ENCODE peak calls at places on chromosomes 12 and 14, in seven cellular contexts. R is heart right ventricle, D is AG10803, P is BJ, I is IMR-90, J is adipocyte, C is OCI-LY7. A is an unnamed sample.

GRCh38 chr14:92726135-92726932 is 22.1 kb downstream of the LGMN start:
- DNase-seq in P (no peak), I (peak), R (peak), D (peak), C (no peak), J (peak), A (peak)

GRCh38 chr14:43803076-43803689 is 703.9 kb downstream of the FSCB start:
- DNase-seq in I (no peak), D (no peak), R (no peak), P (no peak), J (no peak), C (no peak), A (no peak)

GRCh38 chr12:113116875-113117274 is 18.7 kb downstream of the RASAL1 start:
- DNase-seq in J (no peak), P (no peak), C (no peak), I (no peak), R (no peak), D (no peak), A (no peak)

GRCh38 chr12:83046019-83046418 is 359.3 kb downstream of the TMTC2 start:
- DNase-seq in J (no peak), I (no peak), D (peak), P (no peak), R (no peak), C (no peak), A (no peak)

GRCh38 chr12:65556676-65557424 is 267.4 kb upstream of the HMGA2 start:
- DNase-seq in I (peak), D (peak), J (peak), P (no peak), C (peak), R (peak), A (no peak)

GRCh38 chr14:100219126-100219785 is 19.7 kb upstream of the YY1 start:
- DNase-seq in J (no peak), P (no peak), D (no peak), R (no peak), C (no peak), I (peak), A (no peak)

GRCh38 chr14:92886337-92886736 is 36.6 kb upstream of the CHGA start:
- DNase-seq in P (no peak), J (no peak), C (no peak), R (no peak), I (no peak), D (no peak), A (no peak)

GRCh38 chr12:69998922-69999321 is 173.9 kb downstream of the MYRFL start:
- DNase-seq in P (no peak), J (no peak), C (no peak), R (no peak), I (no peak), D (no peak), A (no peak)

GRCh38 chr12:14774944-14775651 is 28.2 kb downstream of the WBP11 start:
- DNase-seq in R (peak), D (peak), C (peak), J (peak), I (peak), P (no peak), A (no peak)

GRCh38 chr12:130280226-130280625 is 57.5 kb upstream of the PIWIL1 start:
- DNase-seq in P (no peak), R (no peak), J (no peak), C (no peak), D (peak), I (no peak), A (no peak)

GRCh38 chr14:58118097-58118496 is 33.9 kb downstream of the ARMH4 start:
- DNase-seq in I (no peak), J (no peak), D (no peak), C (no peak), P (no peak), R (no peak), A (no peak)

GRCh38 chr12:28026701-28027100 is 54.2 kb upstream of the PTHLH start:
- DNase-seq in C (no peak), P (no peak), D (peak), I (no peak), J (no peak), R (no peak), A (no peak)

GRCh38 chr14:38616959-38617358 is 361.1 kb upstream of the CLEC14A start:
- DNase-seq in P (no peak), J (no peak), C (no peak), I (peak), D (peak), R (no peak), A (no peak)

GRCh38 chr12:44015333-44015941 is 179.6 kb downstream of the TMEM117 start:
- DNase-seq in D (peak), I (peak), R (no peak), J (peak), C (peak), P (peak), A (peak)

GRCh38 chr14:74275265-74275841 is 27.4 kb downstream of the ABCD4 start:
- DNase-seq in R (no peak), C (no peak), J (peak), D (peak), I (peak), P (no peak), A (no peak)

GRCh38 chr14:75254381-75254821 is 24.2 kb upstream of the FOS start:
- DNase-seq in C (no peak), D (no peak), I (no peak), J (no peak), R (no peak), P (no peak), A (no peak)

GRCh38 chr14:36941783-36942521 is 230.5 kb downstream of the SLC25A21 start:
- DNase-seq in I (peak), J (peak), R (peak), P (no peak), C (peak), D (peak), A (peak)

GRCh38 chr14:49971156-49972141 is 78.6 kb downstream of the ARF6 start:
- DNase-seq in P (no peak), I (peak), J (peak), C (peak), R (no peak), D (peak), A (no peak)

GRCh38 chr14:55754871-55755270 is 174.9 kb downstream of the KTN1 start:
- DNase-seq in D (no peak), J (no peak), R (no peak), I (no peak), P (no peak), C (no peak), A (no peak)

GRCh38 chr12:53995311-53996187 is 4.4 kb upstream of the HOXC9 start:
- DNase-seq in D (peak), J (no peak), R (no peak), I (no peak), C (no peak), P (no peak), A (no peak)

GRCh38 chr14:74574706-74575105 is 37.3 kb downstream of the LTBP2 start:
- DNase-seq in P (no peak), C (peak), R (no peak), I (peak), D (no peak), J (peak), A (no peak)

GRCh38 chr14:68510201-68510600 is 282.7 kb downstream of the ZFP36L1 start:
- DNase-seq in J (peak), D (peak), R (peak), P (peak), I (peak), C (no peak), A (no peak)

GRCh38 chr14:68585690-68586089 is 207.2 kb downstream of the ZFP36L1 start:
- DNase-seq in C (no peak), P (peak), R (no peak), D (peak), J (no peak), I (peak), A (no peak)

GRCh38 chr12:3951380-3952135 is 78.4 kb upstream of the PARP11 start:
- DNase-seq in C (no peak), R (no peak), P (no peak), I (no peak), D (no peak), J (no peak), A (no peak)

GRCh38 chr12:96907681-96908163 is 665 bp downstream of the NEDD1 start:
- DNase-seq in C (peak), I (peak), R (no peak), P (no peak), D (peak), J (peak), A (no peak)

GRCh38 chr12:76037130-76038105 is 5.8 kb upstream of the PHLDA1 start:
- DNase-seq in I (peak), D (peak), C (peak), R (no peak), P (no peak), J (peak), A (no peak)

GRCh38 chr14:68245146-68246073 is 425.8 kb downstream of the RAD51B start:
- DNase-seq in D (no peak), C (no peak), I (peak), P (no peak), J (peak), R (no peak), A (no peak)

GRCh38 chr12:125549836-125550235 is 484.6 kb downstream of the AACS start:
- DNase-seq in J (no peak), I (no peak), P (no peak), R (no peak), D (no peak), C (peak), A (no peak)

GRCh38 chr12:124390442-124391116 is 95.7 kb downstream of the RFLNA start:
- DNase-seq in J (peak), I (peak), R (no peak), D (peak), P (no peak), C (peak), A (no peak)
- H3K4me3 ChIP-seq in J (peak), I (no peak), R (no peak), D (no peak), P (no peak), C (peak), A (no peak)

GRCh38 chr12:8914716-8915526 is 612 bp downstream of the PHC1 start:
- DNase-seq in P (no peak), J (peak), R (peak), C (peak), I (peak), D (peak), A (no peak)

GRCh38 chr12:8911606-8912268 is 2.6 kb upstream of the PHC1 start:
- DNase-seq in R (no peak), J (no peak), P (no peak), I (no peak), C (peak), D (no peak), A (no peak)

GRCh38 chr12:8913702-8914032 is 642 bp upstream of the PHC1 start:
- DNase-seq in C (no peak), J (peak), I (no peak), D (peak), P (no peak), R (no peak), A (no peak)

GRCh38 chr12:8909752-8910151 is 4.6 kb upstream of the PHC1 start:
- DNase-seq in I (no peak), P (no peak), J (no peak), D (no peak), R (no peak), C (no peak), A (no peak)

DNA sequence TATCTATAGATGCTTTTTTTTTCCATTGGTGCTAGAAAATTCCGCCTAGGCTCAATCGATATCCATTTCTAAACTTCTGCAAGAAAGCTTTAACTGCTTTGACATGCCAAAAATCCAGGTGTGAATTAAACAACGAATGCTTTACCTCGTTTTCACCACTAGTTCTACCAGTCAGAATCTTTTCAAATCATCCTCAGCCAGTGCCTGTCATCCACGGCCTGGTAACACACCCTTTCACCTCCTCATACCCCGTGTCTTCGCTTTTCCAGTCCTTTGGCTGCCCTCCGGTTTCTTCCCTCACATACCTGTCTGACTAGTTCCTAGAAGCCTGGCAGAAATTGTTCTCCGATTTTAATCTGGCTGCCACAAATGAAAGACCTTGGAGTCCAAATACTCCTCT is 1.4 kb upstream of the PHC1 start:
- DNase-seq in P (no peak), D (no peak), J (peak), C (peak), I (no peak), R (no peak), A (no peak)
- H3K4me3 ChIP-seq in P (no peak), D (no peak), J (no peak), C (no peak), I (no peak), R (no peak), A (no peak)

DNA sequence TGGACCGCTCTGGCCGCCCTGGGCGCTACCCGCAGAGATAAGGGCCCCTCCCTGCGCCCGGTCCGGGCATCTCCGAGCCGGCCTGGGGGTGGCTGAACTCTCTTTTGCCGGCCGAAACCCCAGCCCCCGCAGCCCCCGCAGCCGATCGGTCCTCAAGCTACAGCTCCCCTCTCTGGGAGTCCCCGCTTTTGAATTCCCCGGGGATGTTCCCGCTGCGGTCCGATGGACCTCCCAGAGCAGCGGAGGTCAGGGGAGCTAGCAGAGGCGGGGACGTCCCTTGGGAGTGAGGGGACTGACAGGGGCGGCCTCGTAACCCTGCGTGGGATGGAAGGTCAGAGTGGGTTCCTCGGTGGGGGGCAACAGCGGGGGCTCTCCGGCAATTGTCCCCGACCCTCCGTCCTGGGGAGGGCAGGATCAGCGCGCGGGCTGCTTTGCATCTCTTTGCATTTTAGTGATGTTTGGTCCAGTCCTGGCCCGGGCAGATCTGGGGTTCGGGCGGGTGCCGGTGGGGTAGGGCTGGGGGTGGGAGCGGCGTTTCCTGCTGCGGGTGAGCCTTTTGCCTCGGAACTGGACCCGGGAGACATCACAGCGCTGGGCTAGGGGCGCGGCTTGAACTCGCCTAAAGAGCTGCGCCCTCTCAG is at the start of gene CRIP1:
- DNase-seq in J (no peak), P (no peak), D (no peak), I (no peak), R (peak), C (no peak), A (no peak)
- H3K4me3 ChIP-seq in J (no peak), P (no peak), D (peak), I (no peak), R (peak), C (peak), A (peak)

GRCh38 chr14:89773151-89773550 is 181.4 kb downstream of the EFCAB11 start:
- DNase-seq in D (no peak), R (no peak), P (no peak), C (peak), I (no peak), J (no peak), A (no peak)
- H3K4me3 ChIP-seq in D (no peak), R (no peak), P (no peak), C (peak), I (no peak), J (no peak), A (no peak)

GRCh38 chr14:41607966-41608663 is 1.4 kb downstream of the LRFN5 start:
- DNase-seq in P (no peak), D (no peak), J (no peak), C (no peak), I (no peak), R (no peak), A (no peak)

GRCh38 chr14:41606249-41607118 is at the start of gene LRFN5:
- DNase-seq in P (no peak), D (peak), R (peak), C (no peak), I (peak), J (peak), A (no peak)

GRCh38 chr14:41607119-41607785 is 576 bp downstream of the LRFN5 start:
- DNase-seq in R (no peak), I (no peak), P (no peak), C (no peak), J (no peak), D (peak), A (no peak)

GRCh38 chr14:41605550-41606248 is 977 bp upstream of the LRFN5 start:
- DNase-seq in D (peak), C (no peak), I (peak), J (peak), R (no peak), P (no peak), A (no peak)

DNA sequence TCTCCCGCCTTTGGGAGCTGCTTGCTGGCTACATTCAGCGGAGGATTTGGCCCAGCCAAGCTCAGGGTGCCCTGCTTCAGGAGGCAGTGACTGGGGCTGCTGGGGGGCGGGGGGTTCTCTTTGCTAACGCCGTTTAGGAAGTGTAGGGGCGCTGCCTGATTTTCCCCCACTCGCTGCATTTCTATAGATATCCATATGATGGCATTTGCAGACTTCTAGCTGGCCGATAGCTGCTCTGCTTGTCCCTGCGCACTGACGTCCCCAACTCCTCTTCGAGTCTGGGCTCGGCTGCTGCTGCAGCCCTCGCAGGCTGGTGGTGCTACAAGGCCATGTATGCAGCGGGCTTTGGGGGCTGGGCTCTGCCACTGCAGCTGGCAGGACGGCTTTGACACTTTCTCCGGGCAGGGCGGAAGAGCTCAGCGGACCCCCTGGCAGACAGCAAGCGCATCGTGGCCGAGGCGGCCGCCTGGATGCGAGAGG is 3.1 kb downstream of the LRFN5 start:
- DNase-seq in I (peak), R (peak), C (no peak), P (no peak), D (peak), J (peak), A (no peak)
- H3K4me3 ChIP-seq in I (peak), R (peak), C (no peak), P (no peak), D (peak), J (peak), A (peak)

DNA sequence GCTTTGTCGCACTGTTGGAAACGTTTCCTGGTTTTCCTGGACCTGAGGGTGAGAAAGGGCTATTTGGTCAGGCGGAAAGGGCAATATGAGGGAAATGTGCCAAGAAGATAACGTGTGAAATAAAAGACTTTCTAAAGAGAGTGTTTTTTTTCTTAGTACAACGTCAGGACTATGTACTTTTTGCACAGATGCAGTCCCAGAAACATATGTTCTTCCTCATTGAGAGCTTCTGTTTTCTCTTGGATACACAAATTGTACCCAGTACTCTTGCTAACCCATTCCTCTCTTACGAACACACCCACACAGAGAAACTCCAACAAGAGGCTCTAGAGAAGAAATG is 669 bp upstream of the PKP2 start:
- DNase-seq in P (no peak), I (no peak), R (no peak), D (no peak), J (no peak), C (no peak), A (no peak)
- H3K4me3 ChIP-seq in P (no peak), I (no peak), R (peak), D (no peak), J (peak), C (no peak), A (peak)

A was measured in kidney epithelial cell.